ENCODE peak calls at places on chromosome 21, in seven cellular contexts. W, O, D, K, S, J and N are unnamed samples.

GRCh38 chr21:32940079-32941014 is 85.4 kb upstream of the OLIG2 start:
- DNase-seq in S (no peak), D (no peak), J (peak), O (no peak), K (peak), W (peak), N (peak)

GRCh38 chr21:45593162-45594022 is 50.1 kb upstream of the PCBP3 start:
- DNase-seq in J (no peak), S (no peak), K (no peak), W (no peak), D (no peak), O (no peak), N (peak)

GRCh38 chr21:42649122-42650032 is 4.0 kb upstream of the PDE9A start:
- DNase-seq in J (no peak), W (no peak), S (no peak), D (no peak), O (peak), K (no peak), N (no peak)

GRCh38 chr21:29640233-29640554 is 299.6 kb downstream of the GRIK1 start:
- DNase-seq in O (no peak), S (no peak), J (no peak), W (no peak), D (no peak), K (no peak), N (no peak)

GRCh38 chr21:22343721-22344120 is 1345.5 kb downstream of the NCAM2 start:
- DNase-seq in K (no peak), O (no peak), J (no peak), S (no peak), W (no peak), D (no peak), N (no peak)

GRCh38 chr21:29072873-29073221 is 601 bp downstream of the CCT8 start:
- DNase-seq in S (no peak), K (no peak), D (no peak), O (no peak), W (peak), J (no peak), N (no peak)

GRCh38 chr21:34166468-34166867 is 93.1 kb downstream of the MRPS6 start:
- DNase-seq in O (no peak), K (no peak), W (no peak), D (no peak), S (no peak), J (no peak), N (no peak)

GRCh38 chr21:28554660-28555475 is 437.8 kb downstream of the LTN1 start:
- DNase-seq in W (peak), J (no peak), K (no peak), S (no peak), O (no peak), D (no peak), N (no peak)

GRCh38 chr21:44255519-44255981 is 6.1 kb downstream of the DNMT3L start:
- DNase-seq in J (peak), W (no peak), O (no peak), K (no peak), D (no peak), S (no peak), N (no peak)

GRCh38 chr21:38861006-38861405 is 55.3 kb downstream of the ETS2 start:
- DNase-seq in O (peak), D (no peak), K (no peak), S (no peak), W (no peak), J (no peak), N (no peak)

GRCh38 chr21:33666153-33666552 is 23.9 kb downstream of the ITSN1 start:
- DNase-seq in K (no peak), W (peak), D (no peak), J (no peak), S (no peak), O (no peak), N (no peak)

GRCh38 chr21:38729745-38730401 is 75.9 kb upstream of the ETS2 start:
- DNase-seq in D (no peak), K (no peak), W (no peak), O (no peak), J (no peak), S (no peak), N (no peak)

GRCh38 chr21:34630536-34631143 is 15.7 kb upstream of the RCAN1 start:
- DNase-seq in D (peak), O (no peak), J (peak), S (no peak), W (peak), K (peak), N (peak)

GRCh38 chr21:15841856-15842564 is 112.2 kb downstream of the USP25 start:
- DNase-seq in S (no peak), K (no peak), W (peak), D (no peak), J (peak), O (no peak), N (no peak)

GRCh38 chr21:45496968-45497845 is 45.0 kb downstream of the SLC19A1 start:
- DNase-seq in S (no peak), J (no peak), D (no peak), W (no peak), O (peak), K (no peak), N (peak)

GRCh38 chr21:44403106-44404020 is 49.9 kb downstream of the TRPM2 start:
- DNase-seq in S (no peak), J (no peak), D (no peak), W (no peak), K (no peak), O (no peak), N (no peak)

GRCh38 chr21:28884481-28884880 is 108.2 kb downstream of the LTN1 start:
- DNase-seq in O (no peak), J (no peak), S (no peak), D (no peak), W (peak), K (no peak), N (no peak)

GRCh38 chr21:35394634-35395369 is 345.7 kb upstream of the RUNX1 start:
- DNase-seq in D (no peak), W (peak), K (no peak), S (no peak), J (no peak), O (no peak), N (no peak)

GRCh38 chr21:27779604-27780003 is 812.7 kb upstream of the ADAMTS5 start:
- DNase-seq in W (no peak), D (no peak), S (no peak), O (no peak), J (no peak), K (no peak), N (no peak)